ENCODE peak calls at places on chromosome 4, in six cellular contexts. One of them, this sample, is unnamed.

GRCh38 chr4:152936446-152937279 is 540 bp downstream of the FHDC1 start:
- DNase-seq in fibroblast of pulmonary artery: no peak
- DNase-seq in heart left ventricle: peak; percentile 12
- DNase-seq in CD8-positive, alpha-beta T cell: no peak
- DNase-seq in heart right ventricle: no peak
- DNase-seq in IMR-90: peak; percentile 16
- DNase-seq in this sample: peak; percentile 19

GRCh38 chr4:67886281-67886680 is 2.5 kb upstream of the TMPRSS11D start:
- DNase-seq in heart right ventricle: no peak
- DNase-seq in IMR-90: peak; percentile 61
- DNase-seq in heart left ventricle: no peak
- DNase-seq in fibroblast of pulmonary artery: peak; percentile 52
- DNase-seq in CD8-positive, alpha-beta T cell: no peak
- DNase-seq in this sample: no peak

GRCh38 chr4:792729-793108 is 33.2 kb downstream of the CPLX1 start:
- DNase-seq in IMR-90: no peak
- DNase-seq in heart right ventricle: no peak
- DNase-seq in fibroblast of pulmonary artery: no peak
- DNase-seq in CD8-positive, alpha-beta T cell: no peak
- DNase-seq in heart left ventricle: no peak
- DNase-seq in this sample: peak; percentile 6

GRCh38 chr4:3375688-3376087 is 66.1 kb upstream of the HGFAC start:
- DNase-seq in heart right ventricle: no peak
- DNase-seq in IMR-90: peak; percentile 89
- DNase-seq in heart left ventricle: no peak
- DNase-seq in fibroblast of pulmonary artery: peak; percentile 74
- DNase-seq in CD8-positive, alpha-beta T cell: no peak
- DNase-seq in this sample: peak; percentile 89

GRCh38 chr4:26171953-26172352 is 148.9 kb upstream of the RBPJ start:
- DNase-seq in IMR-90: peak; percentile 100
- DNase-seq in fibroblast of pulmonary artery: peak; percentile 81
- DNase-seq in heart right ventricle: no peak
- DNase-seq in CD8-positive, alpha-beta T cell: no peak
- DNase-seq in heart left ventricle: no peak
- DNase-seq in this sample: peak; percentile 17

GRCh38 chr4:33390977-33391376 is 2670.8 kb downstream of the PCDH7 start:
- DNase-seq in fibroblast of pulmonary artery: no peak
- DNase-seq in IMR-90: no peak
- DNase-seq in CD8-positive, alpha-beta T cell: no peak
- DNase-seq in heart right ventricle: no peak
- DNase-seq in heart left ventricle: no peak
- DNase-seq in this sample: no peak

GRCh38 chr4:154559141-154559841 is 3.5 kb upstream of the FGB start:
- DNase-seq in heart right ventricle: no peak
- DNase-seq in IMR-90: peak; percentile 65
- DNase-seq in CD8-positive, alpha-beta T cell: no peak
- DNase-seq in heart left ventricle: no peak
- DNase-seq in fibroblast of pulmonary artery: peak; percentile 73
- DNase-seq in this sample: peak; percentile 43

GRCh38 chr4:177375372-177375771 is 65.7 kb downstream of the NEIL3 start:
- DNase-seq in IMR-90: peak; percentile 10
- DNase-seq in fibroblast of pulmonary artery: no peak
- DNase-seq in CD8-positive, alpha-beta T cell: no peak
- DNase-seq in heart right ventricle: no peak
- DNase-seq in heart left ventricle: no peak
- DNase-seq in this sample: no peak

GRCh38 chr4:40283968-40284367 is 51.2 kb upstream of the CHRNA9 start:
- DNase-seq in CD8-positive, alpha-beta T cell: peak; percentile 62
- DNase-seq in fibroblast of pulmonary artery: no peak
- DNase-seq in heart left ventricle: no peak
- DNase-seq in heart right ventricle: no peak
- DNase-seq in IMR-90: no peak
- DNase-seq in this sample: peak; percentile 31

GRCh38 chr4:78331965-78332364 is 219.6 kb upstream of the ANXA3 start:
- DNase-seq in heart left ventricle: no peak
- DNase-seq in IMR-90: no peak
- DNase-seq in CD8-positive, alpha-beta T cell: no peak
- DNase-seq in fibroblast of pulmonary artery: no peak
- DNase-seq in heart right ventricle: no peak
- DNase-seq in this sample: no peak

GRCh38 chr4:67871867-67872266 is 11.9 kb downstream of the TMPRSS11D start:
- DNase-seq in IMR-90: peak; percentile 61
- DNase-seq in heart left ventricle: no peak
- DNase-seq in fibroblast of pulmonary artery: peak; percentile 76
- DNase-seq in heart right ventricle: no peak
- DNase-seq in CD8-positive, alpha-beta T cell: no peak
- DNase-seq in this sample: peak; percentile 59

GRCh38 chr4:7124643-7125442 is 57.0 kb upstream of the GRPEL1 start:
- DNase-seq in IMR-90: peak; percentile 95
- DNase-seq in heart left ventricle: peak; percentile 32
- DNase-seq in CD8-positive, alpha-beta T cell: no peak
- DNase-seq in fibroblast of pulmonary artery: peak; percentile 84
- DNase-seq in heart right ventricle: peak; percentile 31
- DNase-seq in this sample: peak; percentile 80

GRCh38 chr4:148222991-148223660 is 219.1 kb downstream of the NR3C2 start:
- DNase-seq in heart left ventricle: no peak
- DNase-seq in fibroblast of pulmonary artery: no peak
- DNase-seq in IMR-90: no peak
- DNase-seq in heart right ventricle: no peak
- DNase-seq in CD8-positive, alpha-beta T cell: no peak
- DNase-seq in this sample: no peak

GRCh38 chr4:128525387-128525786 is 237.8 kb upstream of the PGRMC2 start:
- DNase-seq in heart right ventricle: no peak
- DNase-seq in fibroblast of pulmonary artery: peak; percentile 65
- DNase-seq in IMR-90: peak; percentile 49
- DNase-seq in heart left ventricle: no peak
- DNase-seq in CD8-positive, alpha-beta T cell: no peak
- DNase-seq in this sample: peak; percentile 44

GRCh38 chr4:6417516-6417915 is 54.9 kb downstream of the PPP2R2C start:
- DNase-seq in heart left ventricle: no peak
- DNase-seq in fibroblast of pulmonary artery: no peak
- DNase-seq in CD8-positive, alpha-beta T cell: no peak
- DNase-seq in IMR-90: no peak
- DNase-seq in heart right ventricle: no peak
- DNase-seq in this sample: no peak

GRCh38 chr4:163693776-163694175 is 199.3 kb downstream of the TMA16 start:
- DNase-seq in heart right ventricle: no peak
- DNase-seq in heart left ventricle: no peak
- DNase-seq in fibroblast of pulmonary artery: no peak
- DNase-seq in CD8-positive, alpha-beta T cell: no peak
- DNase-seq in IMR-90: peak; percentile 87
- DNase-seq in this sample: no peak

GRCh38 chr4:67035986-67036385 is 509.3 kb downstream of the CENPC start:
- DNase-seq in CD8-positive, alpha-beta T cell: no peak
- DNase-seq in IMR-90: no peak
- DNase-seq in heart right ventricle: no peak
- DNase-seq in heart left ventricle: no peak
- DNase-seq in fibroblast of pulmonary artery: peak; percentile 38
- DNase-seq in this sample: no peak

GRCh38 chr4:21949073-21949457 is 493 bp upstream of the KCNIP4 start:
- DNase-seq in heart right ventricle: no peak
- DNase-seq in IMR-90: no peak
- DNase-seq in heart left ventricle: peak; percentile 8
- DNase-seq in fibroblast of pulmonary artery: peak; percentile 3
- DNase-seq in CD8-positive, alpha-beta T cell: no peak
- DNase-seq in this sample: no peak

GRCh38 chr4:18568600-18568999 is 547.0 kb upstream of the LCORL start:
- DNase-seq in heart right ventricle: no peak
- DNase-seq in heart left ventricle: no peak
- DNase-seq in fibroblast of pulmonary artery: no peak
- DNase-seq in CD8-positive, alpha-beta T cell: no peak
- DNase-seq in IMR-90: no peak
- DNase-seq in this sample: no peak

GRCh38 chr4:26812049-26812729 is 48.5 kb upstream of the STIM2 start:
- DNase-seq in CD8-positive, alpha-beta T cell: no peak
- DNase-seq in fibroblast of pulmonary artery: peak; percentile 28
- DNase-seq in heart right ventricle: peak; percentile 40
- DNase-seq in IMR-90: no peak
- DNase-seq in heart left ventricle: peak; percentile 30
- DNase-seq in this sample: no peak

GRCh38 chr4:173167793-173168395 is 717 bp upstream of the GALNT7 start:
- DNase-seq in IMR-90: peak; percentile 30
- DNase-seq in heart left ventricle: no peak
- DNase-seq in fibroblast of pulmonary artery: no peak
- DNase-seq in heart right ventricle: peak; percentile 13
- DNase-seq in CD8-positive, alpha-beta T cell: no peak
- DNase-seq in this sample: no peak

GRCh38 chr4:121226362-121226761 is 62.2 kb upstream of the TNIP3 start:
- DNase-seq in heart right ventricle: no peak
- DNase-seq in fibroblast of pulmonary artery: no peak
- DNase-seq in heart left ventricle: no peak
- DNase-seq in IMR-90: no peak
- DNase-seq in CD8-positive, alpha-beta T cell: no peak
- DNase-seq in this sample: no peak

GRCh38 chr4:8647094-8647570 is 54.6 kb downstream of the CPZ start:
- DNase-seq in heart left ventricle: no peak
- DNase-seq in IMR-90: no peak
- DNase-seq in fibroblast of pulmonary artery: no peak
- DNase-seq in heart right ventricle: no peak
- DNase-seq in CD8-positive, alpha-beta T cell: no peak
- DNase-seq in this sample: no peak

GRCh38 chr4:152937535-152938236 is 1.6 kb downstream of the FHDC1 start:
- DNase-seq in heart right ventricle: peak; percentile 23
- DNase-seq in IMR-90: peak; percentile 21
- DNase-seq in CD8-positive, alpha-beta T cell: no peak
- DNase-seq in heart left ventricle: peak; percentile 27
- DNase-seq in fibroblast of pulmonary artery: no peak
- DNase-seq in this sample: peak; percentile 26

GRCh38 chr4:56506110-56506705 is 617 bp downstream of the ARL9 start:
- DNase-seq in CD8-positive, alpha-beta T cell: no peak
- DNase-seq in fibroblast of pulmonary artery: no peak
- DNase-seq in heart right ventricle: no peak
- DNase-seq in IMR-90: no peak
- DNase-seq in heart left ventricle: no peak
- DNase-seq in this sample: no peak

GRCh38 chr4:126354784-126355183 is 1040.0 kb downstream of the FAT4 start:
- DNase-seq in heart left ventricle: no peak
- DNase-seq in IMR-90: no peak
- DNase-seq in heart right ventricle: no peak
- DNase-seq in CD8-positive, alpha-beta T cell: no peak
- DNase-seq in fibroblast of pulmonary artery: peak; percentile 38
- DNase-seq in this sample: no peak

GRCh38 chr4:186936496-186937375 is 213.1 kb upstream of the FAT1 start:
- DNase-seq in IMR-90: peak; percentile 88
- DNase-seq in heart right ventricle: no peak
- DNase-seq in heart left ventricle: no peak
- DNase-seq in fibroblast of pulmonary artery: peak; percentile 88
- DNase-seq in CD8-positive, alpha-beta T cell: no peak
- DNase-seq in this sample: peak; percentile 89

GRCh38 chr4:139085141-139085540 is 69.6 kb downstream of the NOCT start:
- DNase-seq in IMR-90: peak; percentile 36
- DNase-seq in heart left ventricle: no peak
- DNase-seq in heart right ventricle: no peak
- DNase-seq in fibroblast of pulmonary artery: peak; percentile 42
- DNase-seq in CD8-positive, alpha-beta T cell: no peak
- DNase-seq in this sample: peak; percentile 20

GRCh38 chr4:159048166-159048886 is 54.6 kb upstream of the RAPGEF2 start:
- DNase-seq in heart left ventricle: peak; percentile 74
- DNase-seq in heart right ventricle: peak; percentile 75
- DNase-seq in fibroblast of pulmonary artery: peak; percentile 87
- DNase-seq in IMR-90: peak; percentile 79
- DNase-seq in CD8-positive, alpha-beta T cell: no peak
- DNase-seq in this sample: peak; percentile 74

GRCh38 chr4:47729086-47729763 is 108.6 kb downstream of the CORIN start:
- DNase-seq in fibroblast of pulmonary artery: no peak
- DNase-seq in IMR-90: peak; percentile 11
- DNase-seq in heart right ventricle: no peak
- DNase-seq in CD8-positive, alpha-beta T cell: no peak
- DNase-seq in heart left ventricle: no peak
- DNase-seq in this sample: no peak
- H3K4me3 ChIP-seq in fibroblast of pulmonary artery: no peak overlapping the region
- H3K4me3 ChIP-seq in IMR-90: no peak overlapping the region
- H3K4me3 ChIP-seq in heart right ventricle: no peak overlapping the region
- H3K4me3 ChIP-seq in CD8-positive, alpha-beta T cell: no peak overlapping the region
- H3K4me3 ChIP-seq in heart left ventricle: no peak overlapping the region
- H3K4me3 ChIP-seq in this sample: no peak overlapping the region

GRCh38 chr4:75081561-75081960 is 148.6 kb downstream of the PARM1 start:
- DNase-seq in fibroblast of pulmonary artery: no peak
- DNase-seq in IMR-90: no peak
- DNase-seq in heart left ventricle: no peak
- DNase-seq in heart right ventricle: no peak
- DNase-seq in CD8-positive, alpha-beta T cell: no peak
- DNase-seq in this sample: no peak

DNA sequence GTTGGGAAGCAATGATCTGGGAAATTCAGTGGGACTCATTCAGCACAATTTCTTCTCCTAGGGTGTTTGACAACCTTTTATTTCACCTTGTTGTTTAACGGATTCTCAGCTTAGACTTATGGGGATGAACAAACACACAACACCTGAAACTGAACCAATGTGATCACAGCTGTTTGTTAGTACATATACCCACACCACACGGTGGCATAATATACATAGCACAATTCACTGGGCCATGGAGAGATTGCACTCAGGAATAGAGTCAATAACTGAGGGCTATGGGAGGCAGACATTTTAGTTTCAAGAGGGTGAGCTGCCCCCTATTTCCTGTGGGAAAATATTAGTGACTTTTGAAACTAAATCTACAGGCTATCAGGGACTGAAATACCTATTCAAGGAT is 148.0 kb downstream of the PARM1 start:
- DNase-seq in IMR-90: no peak
- DNase-seq in heart right ventricle: no peak
- DNase-seq in CD8-positive, alpha-beta T cell: no peak
- DNase-seq in fibroblast of pulmonary artery: no peak
- DNase-seq in heart left ventricle: no peak
- DNase-seq in this sample: no peak
- TF ChIP-seq CTCF in IMR-90: no peak
- TF ChIP-seq CTCF in heart right ventricle: no peak
- TF ChIP-seq CTCF in CD8-positive, alpha-beta T cell: no peak
- TF ChIP-seq CTCF in fibroblast of pulmonary artery: no peak
- TF ChIP-seq CTCF in heart left ventricle: no peak
- TF ChIP-seq CTCF in this sample: no peak

GRCh38 chr4:47696823-47697222 is 141.0 kb downstream of the CORIN start:
- DNase-seq in heart right ventricle: no peak
- DNase-seq in heart left ventricle: no peak
- DNase-seq in CD8-positive, alpha-beta T cell: no peak
- DNase-seq in fibroblast of pulmonary artery: no peak
- DNase-seq in IMR-90: no peak
- DNase-seq in this sample: no peak
- H3K4me3 ChIP-seq in heart right ventricle: no peak overlapping the region
- H3K4me3 ChIP-seq in heart left ventricle: no peak overlapping the region
- H3K4me3 ChIP-seq in CD8-positive, alpha-beta T cell: no peak overlapping the region
- H3K4me3 ChIP-seq in fibroblast of pulmonary artery: no peak overlapping the region
- H3K4me3 ChIP-seq in IMR-90: no peak overlapping the region
- H3K4me3 ChIP-seq in this sample: no peak overlapping the region

GRCh38 chr4:29722253-29722652 is 997.9 kb upstream of the PCDH7 start:
- DNase-seq in CD8-positive, alpha-beta T cell: no peak
- DNase-seq in heart right ventricle: no peak
- DNase-seq in heart left ventricle: no peak
- DNase-seq in IMR-90: no peak
- DNase-seq in fibroblast of pulmonary artery: no peak
- DNase-seq in this sample: no peak

DNA sequence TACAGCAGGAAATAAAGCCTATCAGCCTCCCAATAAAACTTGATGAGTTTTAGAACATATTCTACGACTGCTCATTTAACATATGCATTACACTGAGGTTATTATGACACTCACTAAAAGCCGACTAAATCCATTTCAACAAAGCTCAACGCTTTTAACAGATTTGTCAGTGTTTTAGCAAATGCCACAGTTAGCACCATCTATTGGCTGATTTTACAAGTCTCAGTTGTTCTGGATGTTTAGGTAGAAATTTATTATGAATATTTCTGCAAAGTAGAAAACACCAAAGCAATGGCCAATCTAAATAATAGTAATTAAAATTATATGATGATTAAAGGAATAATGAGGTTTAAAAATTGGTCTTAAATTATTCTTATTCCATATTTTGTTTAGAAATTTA is 993.2 kb upstream of the PCDH7 start:
- DNase-seq in CD8-positive, alpha-beta T cell: no peak
- DNase-seq in IMR-90: no peak
- DNase-seq in fibroblast of pulmonary artery: no peak
- DNase-seq in heart right ventricle: no peak
- DNase-seq in heart left ventricle: no peak
- DNase-seq in this sample: no peak
- TF ChIP-seq CTCF in CD8-positive, alpha-beta T cell: no peak
- TF ChIP-seq CTCF in IMR-90: no peak
- TF ChIP-seq CTCF in fibroblast of pulmonary artery: no peak
- TF ChIP-seq CTCF in heart right ventricle: no peak
- TF ChIP-seq CTCF in heart left ventricle: no peak
- TF ChIP-seq CTCF in this sample: no peak

This sample was measured in AG10803.